ENCODE peak calls at places on chromosomes 16 and 17, in nine cellular contexts. T is breast epithelium, Z is lower lobe of right lung, F is PC-9, H is AG09309, U is esophagus squamous epithelium, W is fibroblast of the aortic adventitia, C is AG04449, L is gastrocnemius medialis. K is an unnamed sample.

GRCh38 chr17:58277726-58278595 is 2.8 kb downstream of the MPO start:
- DNase-seq in T (no peak), U (no peak), L (no peak), F (no peak), Z (no peak), H (no peak), W (no peak), C (no peak), K (no peak)

GRCh38 chr16:55478827-55479559 is at the start of gene MMP2:
- DNase-seq in Z (peak; percentile 66), F (no peak), H (no peak), C (no peak), L (peak; percentile 52), T (no peak), U (no peak), W (peak; percentile 89), K (no peak)

GRCh38 chr17:78724999-78725398 is 57.1 kb downstream of the CYTH1 start:
- DNase-seq in F (no peak), H (no peak), L (no peak), C (no peak), W (no peak), Z (no peak), T (no peak), U (no peak), K (no peak)

GRCh38 chr16:85301171-85301690 is 189.0 kb upstream of the CIBAR2 start:
- DNase-seq in U (no peak), C (no peak), T (no peak), W (no peak), H (no peak), F (no peak), Z (no peak), L (no peak), K (no peak)

GRCh38 chr17:35559495-35559894 is 1.1 kb downstream of the SLFN14 start:
- DNase-seq in H (no peak), L (no peak), Z (no peak), F (no peak), W (no peak), U (no peak), C (no peak), T (no peak), K (no peak)

GRCh38 chr17:41163828-41164227 is 3.3 kb upstream of the KRTAP4-4 start:
- DNase-seq in C (no peak), U (no peak), H (no peak), T (no peak), Z (no peak), W (no peak), L (no peak), F (no peak), K (no peak)

GRCh38 chr16:86676216-86676800 is 98.0 kb downstream of the FOXL1 start:
- DNase-seq in F (no peak), H (no peak), U (no peak), T (no peak), L (no peak), Z (no peak), W (peak; percentile 71), C (no peak), K (no peak)

GRCh38 chr16:84448444-84448843 is 56.0 kb downstream of the MEAK7 start:
- DNase-seq in H (no peak), W (no peak), C (no peak), F (no peak), L (no peak), T (no peak), Z (peak; percentile 7), U (no peak), K (peak; percentile 28)

GRCh38 chr17:72411124-72411563 is 290.3 kb downstream of the SOX9 start:
- DNase-seq in L (no peak), T (no peak), C (no peak), W (no peak), Z (no peak), H (no peak), F (peak; percentile 81), U (no peak), K (no peak)

GRCh38 chr17:7307686-7308624 is 527 bp downstream of the EIF5A start:
- DNase-seq in W (peak; percentile 34), F (peak; percentile 33), H (no peak), T (no peak), C (no peak), L (no peak), U (no peak), Z (peak; percentile 78), K (no peak)

GRCh38 chr17:75604034-75604695 is 16.6 kb downstream of the MYO15B start:
- DNase-seq in U (no peak), T (no peak), L (no peak), H (no peak), C (no peak), F (peak; percentile 57), Z (no peak), W (peak; percentile 7), K (no peak)

GRCh38 chr16:78503501-78504110 is 404.2 kb downstream of the WWOX start:
- DNase-seq in C (no peak), L (peak; percentile 26), U (no peak), T (no peak), H (no peak), F (peak; percentile 20), Z (no peak), W (peak; percentile 64), K (no peak)

GRCh38 chr17:47763913-47764582 is 31.0 kb downstream of the TBX21 start:
- DNase-seq in U (no peak), F (no peak), Z (no peak), L (no peak), T (no peak), W (no peak), C (no peak), H (no peak), K (no peak)

GRCh38 chr16:84650062-84650991 is 2.0 kb downstream of the KLHL36 start:
- DNase-seq in T (no peak), C (peak; percentile 58), L (no peak), F (no peak), Z (no peak), W (peak; percentile 60), U (no peak), H (peak; percentile 42), K (no peak)

DNA sequence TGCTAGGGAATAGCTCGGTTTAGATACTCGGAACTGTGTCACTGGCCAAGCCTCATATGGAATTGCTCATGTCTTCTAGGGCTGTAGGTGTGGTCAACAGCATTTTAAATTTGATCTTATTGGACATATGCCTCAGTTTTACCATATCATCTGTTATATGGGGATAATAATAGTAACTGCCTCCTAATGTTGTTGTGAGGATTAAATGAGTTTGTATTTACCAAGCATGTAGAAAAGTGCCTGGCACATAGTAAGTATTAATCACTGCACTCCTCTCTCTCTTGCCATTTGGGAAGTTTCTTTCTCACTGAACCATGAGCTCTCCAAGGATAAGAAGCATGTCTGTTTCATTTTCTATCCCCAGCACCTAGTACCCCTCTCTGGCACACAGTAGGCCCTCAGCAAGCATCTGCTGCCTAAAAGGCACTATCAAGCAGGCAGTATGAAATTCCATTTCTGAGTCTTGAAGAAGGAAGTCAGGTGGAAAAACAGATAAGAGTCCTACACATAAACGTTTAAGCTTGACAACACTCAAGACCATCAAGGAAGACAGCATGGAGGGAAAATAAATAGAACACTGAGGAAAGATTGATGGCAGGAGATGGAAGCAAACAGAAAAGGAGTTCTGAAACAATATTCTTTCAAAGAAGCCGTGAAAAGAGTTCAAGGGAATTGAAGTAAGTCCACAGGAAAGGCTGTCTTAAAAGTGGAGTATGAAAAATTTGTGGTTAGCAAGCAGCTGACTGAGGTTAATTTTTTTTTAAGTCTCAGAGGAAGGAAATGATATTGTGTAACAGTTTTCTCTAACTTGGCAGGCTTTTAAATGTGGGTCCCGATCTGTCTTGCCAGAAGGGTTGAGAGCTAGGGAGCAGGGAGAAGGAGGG is 2.2 kb upstream of the ATP6V0A1 start:
- DNase-seq in T (no peak), Z (no peak), W (peak; percentile 89), F (no peak), L (no peak), C (peak; percentile 53), U (no peak), H (peak; percentile 49), K (no peak)
- H3K4me3 ChIP-seq in T (peak overlapping the region; percentile 42), Z (peak overlapping the region; percentile 31), W (peak overlapping the region; percentile 0), F (peak overlapping the region; percentile 24), L (peak overlapping the region; percentile 5), C (no peak overlapping the region), U (no peak overlapping the region), H (no peak overlapping the region), K (peak overlapping the region; percentile 6)

DNA sequence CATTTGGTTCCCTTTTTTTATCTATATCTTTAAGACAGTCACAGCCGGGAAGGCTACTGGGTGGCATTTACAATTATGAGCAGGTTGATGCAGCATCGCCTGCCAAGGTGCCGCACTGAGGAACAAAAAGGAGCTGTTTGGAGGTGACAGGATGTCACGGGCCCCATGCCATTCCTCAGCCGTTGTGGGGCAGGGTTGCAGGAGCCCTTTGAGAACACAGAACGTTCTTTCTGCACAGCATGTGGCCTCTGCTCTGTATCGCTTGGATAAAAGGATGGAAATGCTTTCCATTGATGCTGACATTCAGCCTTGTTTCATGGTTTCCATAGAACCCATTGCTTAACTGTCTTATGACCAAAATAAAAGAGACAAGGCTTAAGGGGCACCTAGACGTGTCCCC is 141.9 kb upstream of the CDH5 start:
- DNase-seq in W (no peak), Z (no peak), U (no peak), T (no peak), F (no peak), C (no peak), H (no peak), L (no peak), K (no peak)
- H3K4me3 ChIP-seq in W (no peak overlapping the region), Z (no peak overlapping the region), U (no peak overlapping the region), T (no peak overlapping the region), F (no peak overlapping the region), C (no peak overlapping the region), H (no peak overlapping the region), L (no peak overlapping the region), K (no peak overlapping the region)

GRCh38 chr16:66228791-66229190 is 137.7 kb upstream of the CDH5 start:
- DNase-seq in Z (no peak), F (no peak), L (no peak), W (peak; percentile 57), H (no peak), U (no peak), T (no peak), C (no peak), K (no peak)
- H3K4me3 ChIP-seq in Z (no peak overlapping the region), F (no peak overlapping the region), L (no peak overlapping the region), W (no peak overlapping the region), H (no peak overlapping the region), U (no peak overlapping the region), T (no peak overlapping the region), C (no peak overlapping the region), K (no peak overlapping the region)

GRCh38 chr16:1291576-1291974 is 17.9 kb upstream of the UBE2I start:
- DNase-seq in H (no peak), Z (no peak), T (no peak), U (no peak), F (no peak), L (no peak), W (no peak), C (no peak), K (no peak)

GRCh38 chr16:1289480-1289872 is 20.0 kb upstream of the UBE2I start:
- DNase-seq in Z (no peak), F (no peak), W (no peak), L (no peak), U (no peak), C (no peak), T (no peak), H (no peak), K (no peak)

GRCh38 chr16:1290860-1291575 is 18.4 kb upstream of the UBE2I start:
- DNase-seq in C (no peak), T (no peak), U (no peak), F (peak; percentile 40), Z (no peak), L (no peak), H (no peak), W (no peak), K (no peak)

GRCh38 chr16:1288813-1289479 is 20.5 kb upstream of the UBE2I start:
- DNase-seq in W (no peak), U (no peak), T (no peak), Z (no peak), F (no peak), C (no peak), L (no peak), H (no peak), K (no peak)

GRCh38 chr16:1290032-1290431 is 19.4 kb upstream of the UBE2I start:
- DNase-seq in W (no peak), F (no peak), H (no peak), L (no peak), U (no peak), C (no peak), T (no peak), Z (no peak), K (no peak)
- H3K4me3 ChIP-seq in W (no peak overlapping the region), F (no peak overlapping the region), H (no peak overlapping the region), L (no peak overlapping the region), U (no peak overlapping the region), C (no peak overlapping the region), T (no peak overlapping the region), Z (no peak overlapping the region), K (no peak overlapping the region)